ENCODE peak calls at places on chromosomes 13 and 19, in five cellular contexts. One of them, this sample, is unnamed.

GRCh38 chr19:46529622-46530451 is 34.2 kb upstream of the PNMA8B start:
- DNase-seq in transverse colon: peak
- DNase-seq in GM06990: no peak
- DNase-seq in cardiac muscle cell: peak
- DNase-seq in foreskin fibroblast: peak
- DNase-seq in this sample: peak

GRCh38 chr13:98483636-98484288 is 93.1 kb downstream of the STK24 start:
- DNase-seq in transverse colon: no peak
- DNase-seq in GM06990: no peak
- DNase-seq in cardiac muscle cell: no peak
- DNase-seq in foreskin fibroblast: no peak
- DNase-seq in this sample: peak

GRCh38 chr19:5805465-5806132 is 732 bp downstream of the NRTN start:
- DNase-seq in transverse colon: peak
- DNase-seq in GM06990: no peak
- DNase-seq in cardiac muscle cell: peak
- DNase-seq in foreskin fibroblast: no peak
- DNase-seq in this sample: peak

GRCh38 chr19:6536138-6536671 is 5.4 kb downstream of the TNFSF9 start:
- DNase-seq in transverse colon: peak
- DNase-seq in GM06990: peak
- DNase-seq in cardiac muscle cell: peak
- DNase-seq in foreskin fibroblast: no peak
- DNase-seq in this sample: no peak

GRCh38 chr19:35704218-35704617 is at the start of gene ZBTB32:
- DNase-seq in transverse colon: peak
- DNase-seq in GM06990: no peak
- DNase-seq in cardiac muscle cell: peak
- DNase-seq in foreskin fibroblast: peak
- DNase-seq in this sample: peak

GRCh38 chr13:101757446-101758039 is 305.1 kb downstream of the ITGBL1 start:
- DNase-seq in transverse colon: no peak
- DNase-seq in GM06990: no peak
- DNase-seq in cardiac muscle cell: peak
- DNase-seq in foreskin fibroblast: peak
- DNase-seq in this sample: peak

GRCh38 chr13:95605426-95606125 is 38.9 kb downstream of the DZIP1 start:
- DNase-seq in transverse colon: no peak
- DNase-seq in GM06990: no peak
- DNase-seq in cardiac muscle cell: no peak
- DNase-seq in foreskin fibroblast: no peak
- DNase-seq in this sample: no peak

GRCh38 chr19:34806976-34807860 is 34.2 kb upstream of the ZNF599 start:
- DNase-seq in transverse colon: no peak
- DNase-seq in GM06990: no peak
- DNase-seq in cardiac muscle cell: no peak
- DNase-seq in foreskin fibroblast: no peak
- DNase-seq in this sample: no peak

GRCh38 chr19:35093941-35094647 is 21.5 kb upstream of the FXYD3 start:
- DNase-seq in transverse colon: no peak
- DNase-seq in GM06990: no peak
- DNase-seq in cardiac muscle cell: no peak
- DNase-seq in foreskin fibroblast: no peak
- DNase-seq in this sample: no peak

GRCh38 chr19:45195764-45196163 is 17.2 kb downstream of the BLOC1S3 start:
- DNase-seq in transverse colon: no peak
- DNase-seq in GM06990: no peak
- DNase-seq in cardiac muscle cell: no peak
- DNase-seq in foreskin fibroblast: no peak
- DNase-seq in this sample: peak

GRCh38 chr13:82323101-82323500 is 1559.2 kb downstream of the SLITRK1 start:
- DNase-seq in transverse colon: no peak
- DNase-seq in GM06990: no peak
- DNase-seq in cardiac muscle cell: no peak
- DNase-seq in foreskin fibroblast: no peak
- DNase-seq in this sample: no peak

GRCh38 chr13:104491951-104492350 is 1425.7 kb upstream of the SLC10A2 start:
- DNase-seq in transverse colon: no peak
- DNase-seq in GM06990: no peak
- DNase-seq in cardiac muscle cell: no peak
- DNase-seq in foreskin fibroblast: no peak
- DNase-seq in this sample: no peak

GRCh38 chr13:20547479-20547908 is 19.5 kb upstream of the IFT88 start:
- DNase-seq in transverse colon: peak
- DNase-seq in GM06990: no peak
- DNase-seq in cardiac muscle cell: no peak
- DNase-seq in foreskin fibroblast: no peak
- DNase-seq in this sample: no peak

GRCh38 chr19:30666301-30666803 is 294.2 kb downstream of the ZNF536 start:
- DNase-seq in transverse colon: peak
- DNase-seq in GM06990: no peak
- DNase-seq in cardiac muscle cell: peak
- DNase-seq in foreskin fibroblast: peak
- DNase-seq in this sample: peak

GRCh38 chr19:52724701-52725514 is 9.9 kb downstream of the ZNF611 start:
- DNase-seq in transverse colon: no peak
- DNase-seq in GM06990: no peak
- DNase-seq in cardiac muscle cell: no peak
- DNase-seq in foreskin fibroblast: no peak
- DNase-seq in this sample: no peak

DNA sequence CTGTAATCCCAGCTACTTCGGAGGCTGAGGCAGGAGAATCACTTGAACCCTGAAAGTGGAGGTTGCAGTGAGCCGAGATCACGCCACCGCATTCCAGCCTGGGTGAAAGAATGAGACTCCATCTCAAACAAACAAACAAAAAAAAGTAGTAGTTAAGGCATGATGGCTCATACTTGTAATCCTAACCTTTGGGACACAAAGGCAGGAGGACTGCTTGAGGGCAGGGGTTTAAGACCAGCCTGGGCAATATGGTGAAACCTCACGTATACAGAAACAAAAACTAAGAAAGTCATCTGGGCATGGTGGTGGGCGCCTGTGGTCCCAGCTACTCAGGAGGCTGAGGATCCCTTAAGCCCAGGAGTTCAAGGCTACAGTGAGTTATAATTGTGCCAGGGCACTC is 1.8 kb downstream of the DNMT1 start:
- DNase-seq in transverse colon: no peak
- DNase-seq in GM06990: no peak
- DNase-seq in cardiac muscle cell: no peak
- DNase-seq in foreskin fibroblast: no peak
- DNase-seq in this sample: no peak
- H3K4me3 ChIP-seq in transverse colon: no peak
- H3K4me3 ChIP-seq in GM06990: peak
- H3K4me3 ChIP-seq in cardiac muscle cell: no peak
- H3K4me3 ChIP-seq in foreskin fibroblast: no peak
- H3K4me3 ChIP-seq in this sample: no peak

GRCh38 chr19:17225051-17225450 is 975 bp upstream of the OCEL1 start:
- DNase-seq in transverse colon: no peak
- DNase-seq in GM06990: no peak
- DNase-seq in cardiac muscle cell: no peak
- DNase-seq in foreskin fibroblast: no peak
- DNase-seq in this sample: no peak

GRCh38 chr19:17227798-17228367 is 1.9 kb downstream of the OCEL1 start:
- DNase-seq in transverse colon: no peak
- DNase-seq in GM06990: no peak
- DNase-seq in cardiac muscle cell: no peak
- DNase-seq in foreskin fibroblast: no peak
- DNase-seq in this sample: no peak

GRCh38 chr19:17229890-17230289 is 3.9 kb downstream of the OCEL1 start:
- DNase-seq in transverse colon: no peak
- DNase-seq in GM06990: no peak
- DNase-seq in cardiac muscle cell: no peak
- DNase-seq in foreskin fibroblast: no peak
- DNase-seq in this sample: no peak

GRCh38 chr19:17220207-17220758 is 5.1 kb downstream of the USE1 start:
- DNase-seq in transverse colon: peak
- DNase-seq in GM06990: no peak
- DNase-seq in cardiac muscle cell: peak
- DNase-seq in foreskin fibroblast: peak
- DNase-seq in this sample: peak

DNA sequence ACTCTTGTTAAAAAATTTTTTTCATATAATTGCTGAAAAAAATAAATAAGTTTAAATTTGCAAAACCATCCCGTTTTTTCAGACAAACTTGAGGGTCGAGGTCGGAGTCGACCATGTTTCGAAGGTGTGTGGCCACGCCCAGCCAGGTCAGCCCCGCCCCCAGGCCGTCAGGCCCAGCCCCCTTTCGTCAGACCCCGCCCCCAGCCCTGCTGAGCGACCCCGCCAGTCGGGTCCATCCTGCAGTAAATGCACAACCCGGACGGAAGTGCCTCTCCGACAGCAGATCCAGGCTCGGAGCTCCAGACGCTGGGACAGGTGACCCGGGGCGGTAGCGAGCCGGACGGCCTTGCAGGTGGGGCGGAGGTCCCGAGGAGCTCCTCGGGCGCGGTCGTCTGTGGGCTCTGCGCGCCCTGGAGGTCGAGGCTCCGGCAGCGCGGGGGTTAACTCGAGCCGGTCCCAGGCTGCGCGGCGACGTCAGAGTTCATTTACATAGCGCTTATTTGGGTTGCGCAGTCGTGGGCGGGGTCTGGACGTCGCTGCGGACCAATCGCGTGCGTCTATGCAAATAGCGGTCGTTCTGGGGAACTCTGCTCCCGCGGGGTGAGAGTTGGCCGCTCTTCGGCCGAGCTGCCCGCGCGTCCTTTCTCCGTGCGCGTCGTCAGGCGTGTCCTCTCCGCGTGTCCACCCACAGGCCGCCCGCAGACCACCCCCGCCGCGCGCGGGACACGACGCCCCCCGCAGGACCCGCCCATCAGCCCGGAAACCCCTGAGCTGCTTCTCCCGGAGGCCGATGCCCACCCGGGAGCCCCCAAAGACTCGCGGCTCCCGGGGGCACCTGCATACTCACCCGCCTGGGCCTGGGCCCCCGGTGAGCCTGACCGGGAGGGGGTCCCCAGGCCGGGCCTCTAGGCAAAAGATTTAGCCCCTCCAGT is at the start of gene OCEL1:
- DNase-seq in transverse colon: peak
- DNase-seq in GM06990: peak
- DNase-seq in cardiac muscle cell: peak
- DNase-seq in foreskin fibroblast: peak
- DNase-seq in this sample: peak
- TF ChIP-seq CTCF in transverse colon: no peak
- TF ChIP-seq CTCF in GM06990: peak
- TF ChIP-seq CTCF in cardiac muscle cell: no peak
- TF ChIP-seq CTCF in foreskin fibroblast: no peak
- TF ChIP-seq CTCF in this sample: no peak

DNA sequence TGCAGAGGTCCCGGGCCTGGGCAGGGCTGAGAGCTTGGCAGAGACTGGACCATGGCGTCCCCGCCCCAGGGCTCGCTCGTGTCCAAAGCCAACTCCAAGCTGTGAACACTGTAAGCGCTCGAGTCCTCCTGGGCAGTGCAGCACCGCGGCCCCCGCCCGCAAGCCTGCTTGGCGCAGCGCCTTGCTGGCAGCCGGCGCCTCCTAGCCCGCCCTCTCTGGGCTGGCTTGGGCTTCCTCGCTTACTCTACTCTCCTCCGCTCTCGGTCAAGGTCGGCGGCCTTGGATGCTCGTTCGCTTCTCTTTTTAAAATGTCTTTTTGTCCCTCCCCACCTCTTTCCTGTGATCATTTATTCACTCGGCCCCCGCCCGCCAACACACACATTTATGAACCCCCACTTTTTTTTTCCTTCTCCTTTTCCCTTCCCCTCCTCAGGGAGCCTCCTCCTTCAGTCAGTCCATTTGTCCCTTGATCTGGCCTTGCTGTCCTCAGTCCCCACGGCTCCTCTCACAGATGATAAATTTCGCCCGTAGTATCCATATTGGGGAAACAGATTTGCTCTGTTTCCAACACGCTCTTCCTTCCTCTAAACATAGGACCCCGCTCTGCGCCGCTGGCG is 1.9 kb downstream of the GSX1 start:
- DNase-seq in transverse colon: no peak
- DNase-seq in GM06990: no peak
- DNase-seq in cardiac muscle cell: no peak
- DNase-seq in foreskin fibroblast: no peak
- DNase-seq in this sample: no peak
- H3K4me3 ChIP-seq in transverse colon: no peak
- H3K4me3 ChIP-seq in GM06990: no peak
- H3K4me3 ChIP-seq in cardiac muscle cell: no peak
- H3K4me3 ChIP-seq in foreskin fibroblast: no peak
- H3K4me3 ChIP-seq in this sample: no peak

GRCh38 chr13:40057228-40057627 is 401.8 kb downstream of the COG6 start:
- DNase-seq in transverse colon: no peak
- DNase-seq in GM06990: no peak
- DNase-seq in cardiac muscle cell: no peak
- DNase-seq in foreskin fibroblast: no peak
- DNase-seq in this sample: no peak
- TF ChIP-seq CTCF in transverse colon: no peak
- TF ChIP-seq CTCF in GM06990: no peak
- TF ChIP-seq CTCF in cardiac muscle cell: no peak
- TF ChIP-seq CTCF in foreskin fibroblast: no peak
- TF ChIP-seq CTCF in this sample: no peak

DNA sequence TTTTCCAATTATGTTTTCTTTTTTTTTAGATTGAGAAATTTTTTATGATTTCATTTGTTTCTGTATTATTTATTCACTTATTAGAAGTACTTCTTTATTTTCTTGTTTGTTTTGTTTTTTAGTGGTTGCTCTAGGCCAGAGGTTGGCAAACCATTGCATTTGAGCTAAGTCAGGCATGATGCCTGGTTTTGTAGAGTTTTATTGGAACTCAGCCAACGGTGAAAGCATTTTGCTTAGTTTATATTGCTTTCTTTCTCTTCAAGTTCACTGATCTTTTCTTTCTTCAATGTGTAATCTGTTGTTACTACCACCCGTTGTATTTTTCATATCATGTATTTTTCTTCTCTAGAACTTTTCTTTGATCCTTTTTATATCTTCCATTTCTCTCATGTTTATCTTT is 19.7 kb downstream of the ZNF567 start:
- DNase-seq in transverse colon: no peak
- DNase-seq in GM06990: no peak
- DNase-seq in cardiac muscle cell: no peak
- DNase-seq in foreskin fibroblast: no peak
- DNase-seq in this sample: no peak
- H3K4me3 ChIP-seq in transverse colon: no peak
- H3K4me3 ChIP-seq in GM06990: no peak
- H3K4me3 ChIP-seq in cardiac muscle cell: no peak
- H3K4me3 ChIP-seq in foreskin fibroblast: no peak
- H3K4me3 ChIP-seq in this sample: no peak

GRCh38 chr13:24610956-24611355 is 69.3 kb upstream of the ATP12A start:
- DNase-seq in transverse colon: no peak
- DNase-seq in GM06990: no peak
- DNase-seq in cardiac muscle cell: no peak
- DNase-seq in foreskin fibroblast: no peak
- DNase-seq in this sample: no peak

GRCh38 chr13:24606486-24607170 is 73.6 kb upstream of the ATP12A start:
- DNase-seq in transverse colon: no peak
- DNase-seq in GM06990: no peak
- DNase-seq in cardiac muscle cell: no peak
- DNase-seq in foreskin fibroblast: no peak
- DNase-seq in this sample: no peak

GRCh38 chr13:24605923-24606372 is 74.3 kb upstream of the ATP12A start:
- DNase-seq in transverse colon: no peak
- DNase-seq in GM06990: peak
- DNase-seq in cardiac muscle cell: peak
- DNase-seq in foreskin fibroblast: no peak
- DNase-seq in this sample: peak
- TF ChIP-seq CTCF in transverse colon: peak
- TF ChIP-seq CTCF in GM06990: peak
- TF ChIP-seq CTCF in cardiac muscle cell: peak
- TF ChIP-seq CTCF in foreskin fibroblast: no peak
- TF ChIP-seq CTCF in this sample: peak

This sample was measured in AG10803.